ENCODE peak calls at places on chromosomes 6 and 20, in five cellular contexts. P is epithelial cell of esophagus; D is T follicular helper cell; M is activated naive CD4-positive, alpha-beta T cell treated with anti-CD3 and anti-CD28 coated beads for 36 hours; N is AG08396. G is an unnamed sample.

GRCh38 chr6:90266845-90267621 is 29.6 kb downstream of the BACH2 start:
- DNase-seq in P (peak; percentile 29), D (no peak), M (peak; percentile 78), N (no peak), G (no peak)

GRCh38 chr20:20360464-20360863 is 7.4 kb upstream of the INSM1 start:
- DNase-seq in P (peak; percentile 71), D (no peak), M (peak; percentile 54), N (peak; percentile 87), G (peak; percentile 73)

GRCh38 chr6:132357120-132357519 is 44.2 kb downstream of the MOXD1 start:
- DNase-seq in P (peak; percentile 29), D (no peak), M (no peak), N (no peak), G (no peak)

GRCh38 chr20:51938557-51939324 is 136.4 kb upstream of the SALL4 start:
- DNase-seq in P (peak; percentile 25), D (no peak), M (no peak), N (no peak), G (no peak)

GRCh38 chr20:40284611-40285010 is 404.4 kb downstream of the MAFB start:
- DNase-seq in P (peak; percentile 47), D (no peak), M (no peak), N (no peak), G (no peak)

GRCh38 chr20:61297491-61297890 is 45.4 kb downstream of the CDH4 start:
- DNase-seq in P (no peak), D (no peak), M (no peak), N (no peak), G (no peak)

GRCh38 chr20:51363813-51364212 is 178.7 kb downstream of the NFATC2 start:
- DNase-seq in P (no peak), D (no peak), M (no peak), N (no peak), G (no peak)

GRCh38 chr6:82988904-82989303 is 76.7 kb downstream of the UBE3D start:
- DNase-seq in P (no peak), D (no peak), M (no peak), N (no peak), G (no peak)

GRCh38 chr6:41371992-41372525 is 36.7 kb downstream of the NCR2 start:
- DNase-seq in P (peak; percentile 20), D (no peak), M (peak; percentile 33), N (no peak), G (peak; percentile 40)

GRCh38 chr6:41442800-41443501 is 103.2 kb upstream of the FOXP4 start:
- DNase-seq in P (no peak), D (no peak), M (peak; percentile 47), N (no peak), G (no peak)

GRCh38 chr6:74369556-74369993 is 673.6 kb downstream of the CD109 start:
- DNase-seq in P (peak; percentile 90), D (no peak), M (no peak), N (no peak), G (no peak)

GRCh38 chr6:135624402-135625297 is 127.1 kb upstream of the AHI1 start:
- DNase-seq in P (no peak), D (no peak), M (peak; percentile 46), N (no peak), G (no peak)

GRCh38 chr6:13453771-13454251 is 33.6 kb downstream of the GFOD1 start:
- DNase-seq in P (peak; percentile 95), D (peak; percentile 20), M (peak; percentile 72), N (no peak), G (no peak)

GRCh38 chr6:31791324-31792089 is 4.0 kb downstream of the VARS1 start:
- DNase-seq in P (peak; percentile 37), D (no peak), M (peak; percentile 52), N (peak; percentile 82), G (peak; percentile 65)

GRCh38 chr6:4169028-4169789 is 33.8 kb upstream of the ECI2 start:
- DNase-seq in P (peak; percentile 8), D (no peak), M (no peak), N (no peak), G (no peak)

GRCh38 chr20:17059465-17059864 is 167.4 kb upstream of the PCSK2 start:
- DNase-seq in P (peak; percentile 8), D (no peak), M (no peak), N (peak; percentile 11), G (no peak)

GRCh38 chr6:159086033-159086618 is 41.3 kb upstream of the TAGAP start:
- DNase-seq in P (no peak), D (no peak), M (peak; percentile 47), N (no peak), G (no peak)

G was measured in GM13977.